ENCODE peak calls at places on chromosome 16, in five cellular contexts. One of them, this sample, is unnamed. For H3K27me3, the result is how much of the 10 kb centered on the place peaks cover.

GRCh38 chr16:80689487-80689886 is 114.9 kb downstream of the CDYL2 start:
- DNase-seq in IMR-90: no peak
- DNase-seq in neuronal stem cell: no peak
- DNase-seq in H1: no peak
- DNase-seq in mesenchymal stem cell: no peak
- DNase-seq in this sample: no peak

GRCh38 chr16:17346774-17347569 is 123.8 kb downstream of the XYLT1 start:
- DNase-seq in IMR-90: no peak
- DNase-seq in neuronal stem cell: no peak
- DNase-seq in H1: no peak
- DNase-seq in mesenchymal stem cell: no peak
- DNase-seq in this sample: no peak

GRCh38 chr16:11682655-11683096 is 14.4 kb downstream of the SNN start:
- DNase-seq in IMR-90: peak
- DNase-seq in neuronal stem cell: no peak
- DNase-seq in H1: no peak
- DNase-seq in mesenchymal stem cell: peak
- DNase-seq in this sample: no peak

GRCh38 chr16:49341706-49342105 is 31.9 kb upstream of the C16orf78 start:
- DNase-seq in IMR-90: no peak
- DNase-seq in neuronal stem cell: no peak
- DNase-seq in H1: no peak
- DNase-seq in mesenchymal stem cell: no peak
- DNase-seq in this sample: no peak

GRCh38 chr16:87538594-87538993 is 45.8 kb upstream of the ZCCHC14 start:
- DNase-seq in IMR-90: peak
- DNase-seq in neuronal stem cell: no peak
- DNase-seq in H1: no peak
- DNase-seq in mesenchymal stem cell: no peak
- DNase-seq in this sample: no peak

GRCh38 chr16:66740010-66740409 is 11.4 kb downstream of the DYNC1LI2 start:
- DNase-seq in IMR-90: peak
- DNase-seq in neuronal stem cell: peak
- DNase-seq in H1: no peak
- DNase-seq in mesenchymal stem cell: peak
- DNase-seq in this sample: peak

GRCh38 chr16:75621170-75621477 is 2.0 kb downstream of the ADAT1 start:
- DNase-seq in IMR-90: peak
- DNase-seq in neuronal stem cell: no peak
- DNase-seq in H1: no peak
- DNase-seq in mesenchymal stem cell: peak
- DNase-seq in this sample: no peak

GRCh38 chr16:88487920-88488842 is 35.1 kb downstream of the ZFPM1 start:
- DNase-seq in IMR-90: no peak
- DNase-seq in neuronal stem cell: no peak
- DNase-seq in H1: no peak
- DNase-seq in mesenchymal stem cell: no peak
- DNase-seq in this sample: no peak

GRCh38 chr16:86528061-86528929 is 18.0 kb downstream of the FOXF1 start:
- DNase-seq in IMR-90: no peak
- DNase-seq in neuronal stem cell: no peak
- DNase-seq in H1: no peak
- DNase-seq in mesenchymal stem cell: no peak
- DNase-seq in this sample: no peak

GRCh38 chr16:23182675-23183485 is at the start of gene SCNN1G:
- DNase-seq in IMR-90: no peak
- DNase-seq in neuronal stem cell: peak
- DNase-seq in H1: no peak
- DNase-seq in mesenchymal stem cell: no peak
- DNase-seq in this sample: peak

GRCh38 chr16:69143116-69143515 is 10.7 kb downstream of the UTP4 start:
- DNase-seq in IMR-90: no peak
- DNase-seq in neuronal stem cell: no peak
- DNase-seq in H1: no peak
- DNase-seq in mesenchymal stem cell: peak
- DNase-seq in this sample: no peak

GRCh38 chr16:62363451-62363850 is 327.2 kb upstream of the CDH8 start:
- DNase-seq in IMR-90: no peak
- DNase-seq in neuronal stem cell: no peak
- DNase-seq in H1: no peak
- DNase-seq in mesenchymal stem cell: peak
- DNase-seq in this sample: peak

GRCh38 chr16:48833461-48833860 is 223.5 kb upstream of the N4BP1 start:
- DNase-seq in IMR-90: no peak
- DNase-seq in neuronal stem cell: no peak
- DNase-seq in H1: no peak
- DNase-seq in mesenchymal stem cell: no peak
- DNase-seq in this sample: no peak

GRCh38 chr16:9555051-9555450 is 463.6 kb downstream of the HAPSTR1 start:
- DNase-seq in IMR-90: no peak
- DNase-seq in neuronal stem cell: no peak
- DNase-seq in H1: no peak
- DNase-seq in mesenchymal stem cell: no peak
- DNase-seq in this sample: no peak

GRCh38 chr16:88993006-88993787 is 16.2 kb upstream of the CBFA2T3 start:
- DNase-seq in IMR-90: no peak
- DNase-seq in neuronal stem cell: no peak
- DNase-seq in H1: no peak
- DNase-seq in mesenchymal stem cell: no peak
- DNase-seq in this sample: peak

GRCh38 chr16:69311533-69312388 is 611 bp downstream of the VPS4A start:
- DNase-seq in IMR-90: no peak
- DNase-seq in neuronal stem cell: peak
- DNase-seq in H1: peak
- DNase-seq in mesenchymal stem cell: peak
- DNase-seq in this sample: peak

GRCh38 chr16:18999045-18999393 is 15.3 kb downstream of the TMC7 start:
- DNase-seq in IMR-90: no peak
- DNase-seq in neuronal stem cell: no peak
- DNase-seq in H1: no peak
- DNase-seq in mesenchymal stem cell: no peak
- DNase-seq in this sample: no peak

GRCh38 chr16:1265090-1265630 is 9.3 kb downstream of the TPSD1 start:
- DNase-seq in IMR-90: no peak
- DNase-seq in neuronal stem cell: no peak
- DNase-seq in H1: no peak
- DNase-seq in mesenchymal stem cell: no peak
- DNase-seq in this sample: no peak
- H3K23ac ChIP-seq in IMR-90: no peak
- H3K23ac ChIP-seq in neuronal stem cell: no peak
- H3K23ac ChIP-seq in H1: no peak
- H3K23ac ChIP-seq in mesenchymal stem cell: no peak
- H3K23ac ChIP-seq in this sample: no peak

GRCh38 chr16:6265956-6266355 is 1066.7 kb upstream of the RBFOX1 start:
- DNase-seq in IMR-90: no peak
- DNase-seq in neuronal stem cell: no peak
- DNase-seq in H1: no peak
- DNase-seq in mesenchymal stem cell: no peak
- DNase-seq in this sample: no peak
- H3K27me3 ChIP-seq in IMR-90: under half
- H3K27me3 ChIP-seq in neuronal stem cell: under half
- H3K27me3 ChIP-seq in H1: under half
- H3K27me3 ChIP-seq in mesenchymal stem cell: under half
- H3K27me3 ChIP-seq in this sample: under half

DNA sequence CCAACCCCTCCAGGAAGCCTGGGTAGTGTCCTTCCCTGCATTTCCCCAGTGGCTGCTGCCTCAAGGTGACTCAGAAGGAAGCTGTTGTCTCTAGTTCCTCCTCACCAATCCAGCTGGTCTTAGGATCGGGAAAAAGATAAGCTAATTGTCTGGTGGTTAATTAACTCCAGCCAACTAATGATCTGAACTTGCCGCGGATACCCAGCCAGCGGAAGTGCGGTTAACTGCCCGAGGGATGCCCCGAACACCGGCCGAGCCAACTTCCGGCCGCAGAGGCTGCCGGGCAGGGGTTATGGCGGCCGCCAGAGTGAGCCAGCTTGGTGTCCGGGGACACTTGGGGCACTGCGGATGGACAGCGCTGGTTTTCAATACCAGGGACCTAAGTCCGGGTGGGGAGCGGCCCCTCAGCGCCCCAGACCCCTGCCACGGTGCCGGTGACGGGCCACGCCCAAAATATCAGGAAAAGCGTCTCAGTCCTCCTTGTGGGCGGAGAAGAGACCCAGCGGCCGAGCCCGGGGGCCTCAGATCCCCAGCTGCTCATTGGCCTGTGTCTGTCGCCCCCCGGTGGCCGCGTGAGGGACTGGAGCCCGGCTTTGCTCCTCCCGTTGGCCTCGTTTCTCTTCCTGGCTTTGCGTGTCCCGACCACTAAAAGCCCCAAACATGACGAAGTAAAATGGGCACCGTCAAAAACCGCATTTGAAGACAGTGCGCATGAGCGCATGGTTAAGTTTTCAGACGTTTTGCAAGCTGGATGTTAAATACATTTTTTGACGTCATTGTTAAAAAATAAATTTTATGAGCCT is 10.2 kb upstream of the PRSS22 start:
- DNase-seq in IMR-90: peak
- DNase-seq in neuronal stem cell: peak
- DNase-seq in H1: peak
- DNase-seq in mesenchymal stem cell: peak
- DNase-seq in this sample: peak
- H3K14ac ChIP-seq in IMR-90: peak
- H3K14ac ChIP-seq in neuronal stem cell: no peak
- H3K14ac ChIP-seq in H1: no peak
- H3K14ac ChIP-seq in mesenchymal stem cell: no peak
- H3K14ac ChIP-seq in this sample: peak

GRCh38 chr16:67806428-67807147 is at the start of the genes RANBP10 and TSNAXIP1:
- DNase-seq in IMR-90: peak
- DNase-seq in neuronal stem cell: peak
- DNase-seq in H1: peak
- DNase-seq in mesenchymal stem cell: peak
- DNase-seq in this sample: peak
- H3K23ac ChIP-seq in IMR-90: peak
- H3K23ac ChIP-seq in neuronal stem cell: peak
- H3K23ac ChIP-seq in H1: no peak
- H3K23ac ChIP-seq in mesenchymal stem cell: peak
- H3K23ac ChIP-seq in this sample: no peak